ENCODE peak calls at places on chromosomes 5 and 9, in seven cellular contexts. O, I, R, V, Z, U and X are unnamed samples.

GRCh38 chr5:137693951-137694721 is 41.8 kb downstream of the KLHL3 start:
- DNase-seq in O (no peak), I (no peak), R (no peak), V (no peak), Z (no peak), U (no peak), X (no peak)

GRCh38 chr9:131436865-131437271 is 43.0 kb downstream of the PRRC2B start:
- DNase-seq in O (no peak), I (no peak), R (no peak), V (no peak), Z (no peak), U (no peak), X (peak)

GRCh38 chr9:347667-348292 is 133.1 kb downstream of the DOCK8 start:
- DNase-seq in O (peak), I (peak), R (no peak), V (peak), Z (peak), U (peak), X (no peak)

GRCh38 chr9:93441181-93441580 is 10.3 kb upstream of the FAM120A start:
- DNase-seq in O (no peak), I (no peak), R (no peak), V (no peak), Z (peak), U (no peak), X (no peak)

GRCh38 chr9:33260372-33260771 is 4.1 kb downstream of the BAG1 start:
- DNase-seq in O (no peak), I (no peak), R (no peak), V (no peak), Z (no peak), U (no peak), X (no peak)

GRCh38 chr9:109206670-109207069 is 39.6 kb upstream of the FRRS1L start:
- DNase-seq in O (no peak), I (peak), R (no peak), V (no peak), Z (no peak), U (no peak), X (peak)

GRCh38 chr9:136587145-136587943 is 41.5 kb upstream of the NOTCH1 start:
- DNase-seq in O (peak), I (peak), R (peak), V (no peak), Z (no peak), U (peak), X (peak)

GRCh38 chr9:93186151-93186715 is 2.3 kb downstream of the WNK2 start:
- DNase-seq in O (no peak), I (no peak), R (no peak), V (no peak), Z (no peak), U (no peak), X (no peak)

GRCh38 chr5:139877129-139877597 is 81.6 kb downstream of the PSD2 start:
- DNase-seq in O (no peak), I (no peak), R (no peak), V (no peak), Z (no peak), U (no peak), X (peak)

GRCh38 chr9:38705917-38706316 is 14.0 kb downstream of the FAM240B start:
- DNase-seq in O (no peak), I (no peak), R (no peak), V (no peak), Z (no peak), U (no peak), X (no peak)

GRCh38 chr5:73254634-73255033 is 81.6 kb downstream of the TMEM174 start:
- DNase-seq in O (no peak), I (no peak), R (peak), V (no peak), Z (no peak), U (no peak), X (no peak)

GRCh38 chr9:91036826-91037510 is 235.3 kb downstream of the SYK start:
- DNase-seq in O (peak), I (peak), R (peak), V (peak), Z (peak), U (peak), X (peak)

GRCh38 chr9:94785211-94786169 is 59.0 kb downstream of the AOPEP start:
- DNase-seq in O (no peak), I (no peak), R (no peak), V (no peak), Z (no peak), U (no peak), X (no peak)

GRCh38 chr9:130857864-130858730 is 23.0 kb downstream of the ABL1 start:
- DNase-seq in O (peak), I (peak), R (no peak), V (no peak), Z (no peak), U (peak), X (no peak)

GRCh38 chr5:11234501-11234911 is 473.5 kb upstream of the DAP start:
- DNase-seq in O (no peak), I (no peak), R (no peak), V (no peak), Z (no peak), U (no peak), X (no peak)

GRCh38 chr9:127877566-127877998 is at the start of gene AK1:
- DNase-seq in O (peak), I (peak), R (peak), V (peak), Z (peak), U (peak), X (peak)

GRCh38 chr5:171433952-171434676 is 14.7 kb downstream of the FGF18 start:
- DNase-seq in O (no peak), I (no peak), R (no peak), V (no peak), Z (no peak), U (no peak), X (no peak)

GRCh38 chr5:116876240-116876840 is 301.7 kb upstream of the SEMA6A start:
- DNase-seq in O (no peak), I (no peak), R (no peak), V (no peak), Z (no peak), U (no peak), X (no peak)

GRCh38 chr5:55063899-55064298 is 38.5 kb upstream of the GZMA start:
- DNase-seq in O (peak), I (no peak), R (no peak), V (no peak), Z (no peak), U (no peak), X (no peak)

GRCh38 chr9:113509463-113509862 is 45.9 kb downstream of the RGS3 start:
- DNase-seq in O (peak), I (no peak), R (no peak), V (no peak), Z (no peak), U (peak), X (no peak)

GRCh38 chr5:79962580-79963222 is 28.4 kb downstream of the MTX3 start:
- DNase-seq in O (peak), I (peak), R (no peak), V (peak), Z (no peak), U (peak), X (no peak)

GRCh38 chr5:125310749-125311148 is 564.3 kb upstream of the ZNF608 start:
- DNase-seq in O (peak), I (no peak), R (no peak), V (no peak), Z (no peak), U (no peak), X (no peak)

GRCh38 chr5:1832511-1833250 is 31.5 kb downstream of the NDUFS6 start:
- DNase-seq in O (no peak), I (no peak), R (no peak), V (no peak), Z (no peak), U (no peak), X (no peak)

GRCh38 chr5:161093105-161093504 is 241.1 kb upstream of the ATP10B start:
- DNase-seq in O (no peak), I (no peak), R (no peak), V (no peak), Z (no peak), U (no peak), X (peak)

GRCh38 chr5:178071108-178071507 is 42.2 kb upstream of the N4BP3 start:
- DNase-seq in O (no peak), I (no peak), R (no peak), V (no peak), Z (no peak), U (no peak), X (no peak)

GRCh38 chr5:56306433-56307150 is 73.5 kb upstream of the ANKRD55 start:
- DNase-seq in O (no peak), I (no peak), R (no peak), V (no peak), Z (no peak), U (no peak), X (no peak)

GRCh38 chr9:111759762-111760639 is 34.7 kb downstream of the SHOC1 start:
- DNase-seq in O (peak), I (peak), R (no peak), V (peak), Z (peak), U (peak), X (no peak)

GRCh38 chr9:108665856-108666784 is 189.7 kb downstream of the ACTL7B start:
- DNase-seq in O (peak), I (no peak), R (no peak), V (no peak), Z (peak), U (no peak), X (no peak)

GRCh38 chr5:125093776-125094175 is 347.3 kb upstream of the ZNF608 start:
- DNase-seq in O (peak), I (peak), R (no peak), V (no peak), Z (no peak), U (peak), X (no peak)

GRCh38 chr9:120440791-120441190 is 139.2 kb downstream of the CDK5RAP2 start:
- DNase-seq in O (no peak), I (no peak), R (no peak), V (no peak), Z (peak), U (no peak), X (no peak)

GRCh38 chr9:10612649-10613398 is at the start of gene PTPRD:
- DNase-seq in O (peak), I (peak), R (peak), V (peak), Z (no peak), U (peak), X (peak)

GRCh38 chr9:121121582-121122087 is 46.9 kb downstream of the CNTRL start:
- DNase-seq in O (peak), I (peak), R (peak), V (peak), Z (peak), U (peak), X (peak)

GRCh38 chr5:77272206-77272605 is 61.7 kb downstream of the PDE8B start:
- DNase-seq in O (no peak), I (no peak), R (no peak), V (no peak), Z (no peak), U (no peak), X (no peak)

GRCh38 chr9:72454871-72455471 is 66.4 kb upstream of the TMC1 start:
- DNase-seq in O (no peak), I (peak), R (no peak), V (peak), Z (no peak), U (no peak), X (no peak)

DNA sequence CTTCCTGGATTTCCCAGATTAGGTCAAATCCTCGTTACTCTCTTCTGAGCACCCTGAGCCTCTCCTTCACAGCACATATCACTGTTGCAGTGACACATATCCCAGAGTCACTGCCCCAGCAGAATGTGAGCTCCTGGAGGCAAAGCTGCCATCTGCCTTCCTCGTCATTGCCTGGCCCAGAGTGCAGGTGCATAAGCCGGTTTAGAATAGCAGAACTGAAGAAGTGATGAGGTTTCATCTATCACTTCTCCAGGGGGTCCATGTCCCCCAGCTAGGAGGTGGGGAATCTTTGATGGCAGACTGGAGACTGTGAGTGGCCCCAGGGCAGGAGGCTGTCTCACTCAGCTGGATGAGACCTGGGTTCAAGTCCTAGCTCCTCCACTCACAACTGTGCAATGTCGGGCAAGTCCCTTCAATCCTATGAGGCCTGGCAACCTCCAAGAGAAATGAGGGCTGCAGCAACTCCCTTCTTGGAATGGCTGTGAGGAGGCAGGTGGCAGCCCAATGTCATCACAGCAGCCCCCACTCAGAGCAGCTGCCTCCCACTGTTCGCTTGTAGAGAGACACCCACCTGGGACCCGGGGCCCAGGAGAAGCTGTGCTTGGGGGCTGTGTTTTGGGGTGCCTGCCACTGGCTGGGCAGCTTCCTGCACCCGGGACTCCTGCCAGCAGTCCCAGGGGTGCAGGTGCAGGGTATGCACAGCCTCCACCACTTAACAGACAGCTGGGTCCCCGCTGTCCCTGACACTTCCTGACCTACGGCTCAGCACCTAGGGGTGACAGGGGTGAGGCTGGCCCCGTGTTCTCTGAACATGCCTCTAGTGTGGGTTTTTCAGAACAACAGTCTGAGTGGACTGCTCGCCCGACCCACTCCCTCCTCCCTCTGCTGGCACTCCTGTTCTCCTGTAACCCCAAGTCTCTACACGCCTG is 26.1 kb downstream of the NIPAL4 start:
- DNase-seq in O (no peak), I (no peak), R (no peak), V (no peak), Z (no peak), U (no peak), X (no peak)
- H2AK5ac ChIP-seq in O (no peak), I (no peak), R (no peak), V (no peak), Z (no peak), U (no peak), X (no peak)

GRCh38 chr9:89059925-89060506 is 68.7 kb downstream of the S1PR3 start:
- DNase-seq in O (no peak), I (no peak), R (no peak), V (no peak), Z (no peak), U (no peak), X (no peak)

GRCh38 chr9:89054865-89055495 is 63.7 kb downstream of the S1PR3 start:
- DNase-seq in O (no peak), I (no peak), R (no peak), V (no peak), Z (no peak), U (no peak), X (no peak)

GRCh38 chr9:89060790-89061189 is 69.5 kb downstream of the S1PR3 start:
- DNase-seq in O (no peak), I (no peak), R (no peak), V (no peak), Z (no peak), U (no peak), X (no peak)

DNA sequence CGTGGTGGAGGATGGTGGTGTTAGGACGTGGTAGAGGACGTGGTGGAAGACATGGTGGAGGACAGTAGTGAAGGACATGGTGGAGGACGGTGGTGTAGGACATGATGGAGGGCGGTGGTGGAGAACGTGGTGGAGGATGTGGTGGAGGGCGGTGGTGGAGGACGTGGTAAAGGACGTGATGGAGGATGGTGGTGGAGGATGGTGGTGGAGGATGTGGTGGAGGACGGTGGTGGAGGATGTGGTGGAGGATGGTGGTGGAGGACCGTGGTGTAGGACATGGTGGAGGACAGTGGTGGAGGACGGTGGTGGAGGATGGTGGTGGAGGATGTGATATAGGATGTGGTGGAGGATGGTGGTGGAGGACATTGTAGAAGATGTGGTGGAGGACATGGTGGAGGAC is 67.6 kb downstream of the S1PR3 start:
- DNase-seq in O (no peak), I (no peak), R (no peak), V (no peak), Z (no peak), U (no peak), X (no peak)
- H2AK5ac ChIP-seq in O (no peak), I (no peak), R (peak), V (no peak), Z (no peak), U (no peak), X (no peak)

DNA sequence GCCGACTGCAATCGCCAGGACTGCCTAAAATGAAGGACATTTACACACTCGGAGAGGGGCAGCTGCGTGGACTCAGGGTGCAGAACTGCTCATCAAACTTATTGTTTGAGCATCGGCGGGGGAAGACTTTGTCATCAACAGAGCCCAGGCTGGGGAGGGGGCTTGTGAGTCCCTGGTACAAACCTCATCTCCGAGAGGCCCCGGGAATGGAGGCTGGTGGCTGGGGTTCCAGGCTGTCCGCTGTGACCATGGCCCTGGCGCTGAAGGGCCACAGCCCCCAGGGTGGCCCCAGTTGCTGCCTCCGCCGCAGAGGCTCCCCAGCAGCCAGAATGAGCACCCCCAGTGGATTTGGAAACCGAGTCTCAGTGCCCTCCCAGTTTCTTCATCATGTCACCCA is 46.1 kb upstream of the RNU6ATAC start:
- DNase-seq in O (no peak), I (no peak), R (no peak), V (no peak), Z (no peak), U (no peak), X (no peak)
- H2AK5ac ChIP-seq in O (peak), I (no peak), R (no peak), V (peak), Z (no peak), U (no peak), X (no peak)

DNA sequence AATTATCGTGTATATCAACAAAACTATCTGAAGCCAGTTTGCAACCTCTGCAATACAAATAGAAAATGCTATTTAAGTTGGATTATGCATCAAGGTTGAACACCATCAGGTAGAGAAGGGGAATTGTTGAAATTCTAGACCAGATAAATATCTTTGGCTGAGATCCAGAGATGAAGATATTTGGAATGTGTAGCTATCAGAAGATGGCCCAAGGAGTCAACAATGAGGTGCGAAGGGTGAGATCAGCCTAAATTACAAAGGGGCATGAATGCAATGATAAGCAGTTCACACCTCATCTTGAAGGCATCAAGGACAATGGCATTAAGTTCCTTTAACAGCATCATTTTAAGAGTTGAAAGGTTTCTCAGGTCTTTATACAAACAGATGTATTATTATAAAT is 572.1 kb upstream of the DMAC1 start:
- DNase-seq in O (no peak), I (peak), R (no peak), V (no peak), Z (no peak), U (no peak), X (no peak)
- H2AK5ac ChIP-seq in O (no peak), I (no peak), R (no peak), V (no peak), Z (no peak), U (no peak), X (no peak)

DNA sequence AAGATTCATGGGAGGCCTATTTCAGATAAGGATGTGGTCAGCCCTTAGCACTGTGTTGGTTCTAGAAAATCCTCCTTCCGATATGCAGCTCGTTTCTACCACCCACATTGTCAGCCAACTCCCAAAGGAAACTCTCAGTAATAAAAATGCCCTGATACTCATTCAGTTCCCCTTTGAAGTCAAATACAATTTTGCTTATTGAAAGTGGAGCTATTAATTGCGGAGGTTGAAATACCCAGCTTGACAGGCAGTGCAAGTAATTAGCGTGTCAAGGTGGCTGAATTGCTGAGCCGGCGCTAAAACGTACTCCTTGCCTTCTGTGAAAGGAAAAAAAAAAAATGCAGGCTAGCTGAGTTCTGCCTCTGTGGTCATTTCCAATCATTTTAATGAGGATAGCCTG is 165.5 kb downstream of the RORB start:
- DNase-seq in O (no peak), I (no peak), R (no peak), V (no peak), Z (no peak), U (no peak), X (no peak)
- H2AK5ac ChIP-seq in O (no peak), I (no peak), R (no peak), V (no peak), Z (no peak), U (no peak), X (no peak)